ENCODE peak calls at places on chromosomes 13 and 19, in nine cellular contexts. One of them, this sample, is unnamed.

GRCh38 chr19:51808333-51808986 is 13.5 kb downstream of the FPR3 start:
- DNase-seq in aorta: no peak
- DNase-seq in body of pancreas: no peak
- DNase-seq in left ventricle myocardium inferior: no peak
- DNase-seq in mammary epithelial cell: peak; percentile 68
- DNase-seq in CD8-positive, alpha-beta T cell: no peak
- DNase-seq in GM23248: peak; percentile 70
- DNase-seq in CD8-positive, alpha-beta memory T cell: no peak
- DNase-seq in uterus: no peak
- DNase-seq in this sample: no peak

GRCh38 chr13:30224732-30225131 is 82.6 kb downstream of the KATNAL1 start:
- DNase-seq in aorta: no peak
- DNase-seq in body of pancreas: no peak
- DNase-seq in left ventricle myocardium inferior: no peak
- DNase-seq in mammary epithelial cell: peak; percentile 66
- DNase-seq in CD8-positive, alpha-beta T cell: no peak
- DNase-seq in GM23248: peak; percentile 49
- DNase-seq in CD8-positive, alpha-beta memory T cell: no peak
- DNase-seq in uterus: no peak
- DNase-seq in this sample: no peak

GRCh38 chr13:83378901-83379300 is 503.4 kb downstream of the SLITRK1 start:
- DNase-seq in aorta: no peak
- DNase-seq in body of pancreas: no peak
- DNase-seq in left ventricle myocardium inferior: no peak
- DNase-seq in mammary epithelial cell: peak; percentile 5
- DNase-seq in CD8-positive, alpha-beta T cell: no peak
- DNase-seq in GM23248: peak; percentile 8
- DNase-seq in CD8-positive, alpha-beta memory T cell: no peak
- DNase-seq in uterus: no peak
- DNase-seq in this sample: no peak

GRCh38 chr13:39777527-39778061 is 122.1 kb downstream of the COG6 start:
- DNase-seq in aorta: no peak
- DNase-seq in body of pancreas: no peak
- DNase-seq in left ventricle myocardium inferior: no peak
- DNase-seq in mammary epithelial cell: peak; percentile 92
- DNase-seq in CD8-positive, alpha-beta T cell: no peak
- DNase-seq in GM23248: peak; percentile 91
- DNase-seq in CD8-positive, alpha-beta memory T cell: no peak
- DNase-seq in uterus: no peak
- DNase-seq in this sample: no peak

GRCh38 chr19:46296722-46297431 is at the start of gene HIF3A:
- DNase-seq in aorta: peak; percentile 84
- DNase-seq in body of pancreas: peak; percentile 60
- DNase-seq in left ventricle myocardium inferior: peak; percentile 67
- DNase-seq in mammary epithelial cell: no peak
- DNase-seq in CD8-positive, alpha-beta T cell: no peak
- DNase-seq in GM23248: peak; percentile 23
- DNase-seq in CD8-positive, alpha-beta memory T cell: no peak
- DNase-seq in uterus: peak; percentile 64
- DNase-seq in this sample: no peak

GRCh38 chr19:33048806-33049676 is 15.6 kb downstream of the RHPN2 start:
- DNase-seq in aorta: no peak
- DNase-seq in body of pancreas: peak; percentile 48
- DNase-seq in left ventricle myocardium inferior: no peak
- DNase-seq in mammary epithelial cell: peak; percentile 72
- DNase-seq in CD8-positive, alpha-beta T cell: no peak
- DNase-seq in GM23248: no peak
- DNase-seq in CD8-positive, alpha-beta memory T cell: no peak
- DNase-seq in uterus: no peak
- DNase-seq in this sample: no peak

GRCh38 chr13:29991343-29991742 is 140.9 kb upstream of the UBL3 start:
- DNase-seq in aorta: no peak
- DNase-seq in body of pancreas: no peak
- DNase-seq in left ventricle myocardium inferior: no peak
- DNase-seq in mammary epithelial cell: peak; percentile 90
- DNase-seq in CD8-positive, alpha-beta T cell: no peak
- DNase-seq in GM23248: peak; percentile 98
- DNase-seq in CD8-positive, alpha-beta memory T cell: no peak
- DNase-seq in uterus: no peak
- DNase-seq in this sample: no peak

GRCh38 chr19:50974702-50975555 is 5.5 kb upstream of the KLK6 start:
- DNase-seq in aorta: no peak
- DNase-seq in body of pancreas: no peak
- DNase-seq in left ventricle myocardium inferior: no peak
- DNase-seq in mammary epithelial cell: no peak
- DNase-seq in CD8-positive, alpha-beta T cell: no peak
- DNase-seq in GM23248: no peak
- DNase-seq in CD8-positive, alpha-beta memory T cell: no peak
- DNase-seq in uterus: no peak
- DNase-seq in this sample: no peak

DNA sequence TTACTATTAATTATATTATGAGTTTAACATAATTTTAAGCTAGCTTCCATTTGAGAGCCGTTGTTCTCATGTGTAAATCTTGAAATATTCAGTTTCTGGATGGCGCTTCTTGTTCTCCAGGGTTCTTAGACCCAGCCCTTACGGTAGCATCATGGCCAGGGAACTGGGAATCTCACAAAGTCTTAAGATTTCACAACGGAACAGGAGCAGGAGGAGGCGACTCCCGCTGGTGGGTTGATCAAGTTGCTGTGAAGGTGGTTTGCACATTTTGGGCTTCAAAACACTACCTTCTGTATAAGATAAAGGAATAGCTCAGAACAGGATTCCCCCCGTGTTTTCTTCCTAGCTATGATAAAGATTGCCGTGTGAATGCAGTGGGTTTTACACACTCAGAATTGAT is 2.8 kb downstream of the NAXD start:
- DNase-seq in aorta: no peak
- DNase-seq in body of pancreas: no peak
- DNase-seq in left ventricle myocardium inferior: no peak
- DNase-seq in mammary epithelial cell: no peak
- DNase-seq in CD8-positive, alpha-beta T cell: no peak
- DNase-seq in GM23248: no peak
- DNase-seq in CD8-positive, alpha-beta memory T cell: no peak
- DNase-seq in uterus: no peak
- DNase-seq in this sample: no peak
- H3K4me3 ChIP-seq in aorta: no peak overlapping the region
- H3K4me3 ChIP-seq in body of pancreas: no peak overlapping the region
- H3K4me3 ChIP-seq in left ventricle myocardium inferior: no peak overlapping the region
- H3K4me3 ChIP-seq in mammary epithelial cell: no peak overlapping the region
- H3K4me3 ChIP-seq in CD8-positive, alpha-beta T cell: no peak overlapping the region
- H3K4me3 ChIP-seq in GM23248: no peak overlapping the region
- H3K4me3 ChIP-seq in CD8-positive, alpha-beta memory T cell: no peak overlapping the region
- H3K4me3 ChIP-seq in uterus: no peak overlapping the region
- H3K4me3 ChIP-seq in this sample: no peak overlapping the region

DNA sequence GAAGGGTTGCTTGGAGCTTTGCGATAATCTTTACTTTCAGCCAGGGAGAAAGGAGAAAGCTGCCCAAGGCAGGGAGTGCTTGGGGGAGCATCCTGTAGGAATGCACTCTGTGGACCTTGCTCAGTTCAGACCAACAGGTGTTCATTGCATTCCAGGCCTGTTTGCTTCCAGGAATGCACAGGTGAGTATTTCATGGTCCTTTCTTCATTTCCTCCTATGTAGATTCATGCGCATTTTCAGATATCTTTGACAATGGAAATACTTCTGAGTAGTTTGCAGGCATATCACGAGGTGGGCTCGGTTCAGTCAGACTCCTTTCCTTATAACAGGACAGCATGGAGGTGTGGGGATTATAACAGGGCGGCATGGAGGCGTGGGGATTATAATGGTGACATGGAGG is 254.8 kb downstream of the FGF9 start:
- DNase-seq in aorta: no peak
- DNase-seq in body of pancreas: no peak
- DNase-seq in left ventricle myocardium inferior: no peak
- DNase-seq in mammary epithelial cell: no peak
- DNase-seq in CD8-positive, alpha-beta T cell: no peak
- DNase-seq in GM23248: no peak
- DNase-seq in CD8-positive, alpha-beta memory T cell: no peak
- DNase-seq in uterus: no peak
- DNase-seq in this sample: no peak
- H3K4me1 ChIP-seq in aorta: no peaks in the 10 kb centered on the region
- H3K4me1 ChIP-seq in body of pancreas: no peaks in the 10 kb centered on the region
- H3K4me1 ChIP-seq in left ventricle myocardium inferior: no peaks in the 10 kb centered on the region
- H3K4me1 ChIP-seq in mammary epithelial cell: no peaks in the 10 kb centered on the region
- H3K4me1 ChIP-seq in CD8-positive, alpha-beta T cell: no peaks in the 10 kb centered on the region
- H3K4me1 ChIP-seq in GM23248: no peaks in the 10 kb centered on the region
- H3K4me1 ChIP-seq in CD8-positive, alpha-beta memory T cell: no peaks in the 10 kb centered on the region
- H3K4me1 ChIP-seq in uterus: no peaks in the 10 kb centered on the region
- H3K4me1 ChIP-seq in this sample: no peaks in the 10 kb centered on the region

GRCh38 chr19:55091126-55091910 is 15.6 kb downstream of the EPS8L1 start:
- DNase-seq in aorta: no peak
- DNase-seq in body of pancreas: no peak
- DNase-seq in left ventricle myocardium inferior: no peak
- DNase-seq in mammary epithelial cell: no peak
- DNase-seq in CD8-positive, alpha-beta T cell: no peak
- DNase-seq in GM23248: no peak
- DNase-seq in CD8-positive, alpha-beta memory T cell: no peak
- DNase-seq in uterus: no peak
- DNase-seq in this sample: no peak

GRCh38 chr19:55091955-55092354 is 16.3 kb downstream of the EPS8L1 start:
- DNase-seq in aorta: no peak
- DNase-seq in body of pancreas: no peak
- DNase-seq in left ventricle myocardium inferior: no peak
- DNase-seq in mammary epithelial cell: no peak
- DNase-seq in CD8-positive, alpha-beta T cell: no peak
- DNase-seq in GM23248: no peak
- DNase-seq in CD8-positive, alpha-beta memory T cell: no peak
- DNase-seq in uterus: no peak
- DNase-seq in this sample: peak; percentile 46

GRCh38 chr19:55088543-55089265 is 13.0 kb downstream of the EPS8L1 start:
- DNase-seq in aorta: peak; percentile 95
- DNase-seq in body of pancreas: peak; percentile 82
- DNase-seq in left ventricle myocardium inferior: peak; percentile 76
- DNase-seq in mammary epithelial cell: peak; percentile 28
- DNase-seq in CD8-positive, alpha-beta T cell: peak; percentile 83
- DNase-seq in GM23248: peak; percentile 63
- DNase-seq in CD8-positive, alpha-beta memory T cell: peak; percentile 51
- DNase-seq in uterus: peak; percentile 79
- DNase-seq in this sample: no peak

GRCh38 chr19:55089279-55089944 is 13.7 kb downstream of the EPS8L1 start:
- DNase-seq in aorta: no peak
- DNase-seq in body of pancreas: no peak
- DNase-seq in left ventricle myocardium inferior: no peak
- DNase-seq in mammary epithelial cell: no peak
- DNase-seq in CD8-positive, alpha-beta T cell: no peak
- DNase-seq in GM23248: no peak
- DNase-seq in CD8-positive, alpha-beta memory T cell: no peak
- DNase-seq in uterus: no peak
- DNase-seq in this sample: no peak

DNA sequence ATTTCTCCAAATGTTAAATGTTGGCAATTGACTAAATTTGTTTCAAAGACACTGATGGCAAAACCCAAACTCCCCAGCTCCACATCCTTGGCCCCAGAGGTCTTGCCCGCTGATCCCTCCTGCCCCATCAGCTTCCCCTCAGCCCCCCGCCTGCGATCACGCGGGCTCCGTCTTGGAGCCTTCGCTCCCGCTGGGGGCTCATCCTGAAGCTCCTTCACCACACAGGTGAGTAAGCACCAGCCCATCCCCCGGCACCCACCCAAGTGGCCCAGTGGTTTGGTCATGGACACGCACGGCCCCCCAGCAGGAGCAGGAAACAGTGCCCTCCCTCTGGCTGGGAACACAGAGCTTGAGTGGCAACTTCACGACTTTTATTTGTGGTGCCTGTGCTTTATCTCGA is 14.9 kb downstream of the EPS8L1 start:
- DNase-seq in aorta: peak; percentile 75
- DNase-seq in body of pancreas: no peak
- DNase-seq in left ventricle myocardium inferior: no peak
- DNase-seq in mammary epithelial cell: no peak
- DNase-seq in CD8-positive, alpha-beta T cell: no peak
- DNase-seq in GM23248: no peak
- DNase-seq in CD8-positive, alpha-beta memory T cell: no peak
- DNase-seq in uterus: no peak
- DNase-seq in this sample: no peak
- H3K36me3 ChIP-seq in aorta: peaks cover 7% of the 10 kb centered on the region
- H3K36me3 ChIP-seq in body of pancreas: peaks cover 8% of the 10 kb centered on the region
- H3K36me3 ChIP-seq in left ventricle myocardium inferior: peaks cover 43% of the 10 kb centered on the region
- H3K36me3 ChIP-seq in mammary epithelial cell: peaks cover 4% of the 10 kb centered on the region
- H3K36me3 ChIP-seq in CD8-positive, alpha-beta T cell: peaks cover 7% of the 10 kb centered on the region
- H3K36me3 ChIP-seq in GM23248: peaks cover 8% of the 10 kb centered on the region
- H3K36me3 ChIP-seq in CD8-positive, alpha-beta memory T cell: no peaks in the 10 kb centered on the region
- H3K36me3 ChIP-seq in uterus: no peaks in the 10 kb centered on the region
- H3K36me3 ChIP-seq in this sample: peaks cover 7% of the 10 kb centered on the region

GRCh38 chr13:106685142-106685541 is 117.2 kb upstream of the ARGLU1 start:
- DNase-seq in aorta: no peak
- DNase-seq in body of pancreas: no peak
- DNase-seq in left ventricle myocardium inferior: no peak
- DNase-seq in mammary epithelial cell: no peak
- DNase-seq in CD8-positive, alpha-beta T cell: no peak
- DNase-seq in GM23248: no peak
- DNase-seq in CD8-positive, alpha-beta memory T cell: no peak
- DNase-seq in uterus: no peak
- DNase-seq in this sample: no peak
- H3K4me3 ChIP-seq in aorta: no peak overlapping the region
- H3K4me3 ChIP-seq in body of pancreas: no peak overlapping the region
- H3K4me3 ChIP-seq in left ventricle myocardium inferior: no peak overlapping the region
- H3K4me3 ChIP-seq in mammary epithelial cell: no peak overlapping the region
- H3K4me3 ChIP-seq in CD8-positive, alpha-beta T cell: no peak overlapping the region
- H3K4me3 ChIP-seq in GM23248: no peak overlapping the region
- H3K4me3 ChIP-seq in CD8-positive, alpha-beta memory T cell: no peak overlapping the region
- H3K4me3 ChIP-seq in uterus: no peak overlapping the region
- H3K4me3 ChIP-seq in this sample: no peak overlapping the region

DNA sequence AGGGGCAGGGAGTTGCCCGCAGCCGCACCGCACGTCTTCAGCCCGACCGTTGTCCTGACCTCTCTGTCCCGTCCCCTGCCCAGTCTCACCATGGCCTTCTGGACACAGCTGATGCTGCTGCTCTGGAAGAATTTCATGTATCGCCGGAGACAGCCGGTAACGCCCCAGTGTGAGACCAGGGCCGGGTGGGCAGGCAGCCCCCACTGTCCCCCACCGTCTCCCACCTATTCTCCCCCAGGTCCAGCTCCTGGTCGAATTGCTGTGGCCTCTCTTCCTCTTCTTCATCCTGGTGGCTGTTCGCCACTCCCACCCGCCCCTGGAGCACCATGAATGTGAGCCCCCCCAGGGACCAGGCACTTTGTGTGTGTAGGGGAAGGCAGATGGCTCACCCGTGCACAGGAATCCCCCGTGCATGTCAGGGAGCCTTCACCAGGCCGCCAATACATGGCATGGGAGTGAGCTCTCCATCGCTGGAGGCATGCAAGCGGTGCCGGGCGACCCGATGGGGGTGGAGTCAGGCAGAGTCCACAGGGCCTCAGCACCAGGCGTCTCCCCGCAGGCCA is 1.4 kb downstream of the ABCA7 start:
- DNase-seq in aorta: no peak
- DNase-seq in body of pancreas: no peak
- DNase-seq in left ventricle myocardium inferior: no peak
- DNase-seq in mammary epithelial cell: no peak
- DNase-seq in CD8-positive, alpha-beta T cell: no peak
- DNase-seq in GM23248: no peak
- DNase-seq in CD8-positive, alpha-beta memory T cell: no peak
- DNase-seq in uterus: no peak
- DNase-seq in this sample: no peak
- H3K4me1 ChIP-seq in aorta: no peaks in the 10 kb centered on the region
- H3K4me1 ChIP-seq in body of pancreas: peaks cover 30% of the 10 kb centered on the region
- H3K4me1 ChIP-seq in left ventricle myocardium inferior: peaks cover 37% of the 10 kb centered on the region
- H3K4me1 ChIP-seq in mammary epithelial cell: peaks cover 27% of the 10 kb centered on the region
- H3K4me1 ChIP-seq in CD8-positive, alpha-beta T cell: peaks cover 37% of the 10 kb centered on the region
- H3K4me1 ChIP-seq in GM23248: no peaks in the 10 kb centered on the region
- H3K4me1 ChIP-seq in CD8-positive, alpha-beta memory T cell: peaks cover 44% of the 10 kb centered on the region
- H3K4me1 ChIP-seq in uterus: no peaks in the 10 kb centered on the region
- H3K4me1 ChIP-seq in this sample: no peaks in the 10 kb centered on the region

GRCh38 chr13:98535501-98536357 is 41.2 kb downstream of the STK24 start:
- DNase-seq in aorta: no peak
- DNase-seq in body of pancreas: peak; percentile 49
- DNase-seq in left ventricle myocardium inferior: no peak
- DNase-seq in mammary epithelial cell: peak; percentile 68
- DNase-seq in CD8-positive, alpha-beta T cell: no peak
- DNase-seq in GM23248: peak; percentile 52
- DNase-seq in CD8-positive, alpha-beta memory T cell: no peak
- DNase-seq in uterus: no peak
- DNase-seq in this sample: no peak
- H3K36me3 ChIP-seq in aorta: no peaks in the 10 kb centered on the region
- H3K36me3 ChIP-seq in body of pancreas: no peaks in the 10 kb centered on the region
- H3K36me3 ChIP-seq in left ventricle myocardium inferior: no peaks in the 10 kb centered on the region
- H3K36me3 ChIP-seq in mammary epithelial cell: peaks cover 4% of the 10 kb centered on the region
- H3K36me3 ChIP-seq in CD8-positive, alpha-beta T cell: no peaks in the 10 kb centered on the region
- H3K36me3 ChIP-seq in GM23248: no peaks in the 10 kb centered on the region
- H3K36me3 ChIP-seq in CD8-positive, alpha-beta memory T cell: no peaks in the 10 kb centered on the region
- H3K36me3 ChIP-seq in uterus: no peaks in the 10 kb centered on the region
- H3K36me3 ChIP-seq in this sample: no peaks in the 10 kb centered on the region